ENCODE peak calls at places on chromosomes 1 and 21, in ten cellular contexts. C is right cardiac atrium; S is body of pancreas; N is HCT116; O is CD8-positive, alpha-beta T cell; V is CD4-positive, CD25-positive, alpha-beta regulatory T cell; L is IMR-90; Y is SJCRH30; B is endothelial cell of umbilical vein; W is kidney. A is an unnamed sample.

GRCh38 chr1:85061711-85062424 is 13.6 kb upstream of the MCOLN3 start:
- DNase-seq in C (peak; percentile 85), S (peak; percentile 94), N (peak; percentile 98), O (peak; percentile 82), V (peak; percentile 59), L (peak; percentile 99), Y (peak; percentile 96), B (peak; percentile 96), W (peak; percentile 91), A (peak; percentile 72)

GRCh38 chr1:3651939-3652537 is at the start of gene TP73:
- DNase-seq in C (peak; percentile 69), S (no peak), N (peak; percentile 21), O (no peak), V (no peak), L (no peak), Y (peak; percentile 77), B (no peak), W (peak; percentile 76), A (peak; percentile 86)

GRCh38 chr1:109935451-109935900 is 24.8 kb downstream of the CSF1 start:
- DNase-seq in C (no peak), S (peak; percentile 71), N (no peak), O (no peak), V (no peak), L (no peak), Y (no peak), B (no peak), W (no peak), A (no peak)

GRCh38 chr1:164561461-164561860 is 2.5 kb downstream of the PBX1 start:
- DNase-seq in C (no peak), S (no peak), N (no peak), O (no peak), V (no peak), L (no peak), Y (peak; percentile 32), B (peak; percentile 28), W (no peak), A (no peak)

GRCh38 chr21:44296103-44296519 is 3.7 kb upstream of the PFKL start:
- DNase-seq in C (peak; percentile 52), S (no peak), N (no peak), O (no peak), V (no peak), L (no peak), Y (no peak), B (no peak), W (no peak), A (no peak)

GRCh38 chr1:31335007-31335406 is 37.9 kb downstream of the FABP3 start:
- DNase-seq in C (no peak), S (no peak), N (peak; percentile 32), O (no peak), V (no peak), L (peak; percentile 46), Y (peak; percentile 58), B (peak; percentile 67), W (no peak), A (peak; percentile 8)

GRCh38 chr1:100168051-100168450 is 10.0 kb downstream of the LRRC39 start:
- DNase-seq in C (no peak), S (no peak), N (no peak), O (no peak), V (no peak), L (no peak), Y (no peak), B (no peak), W (no peak), A (no peak)

GRCh38 chr1:68120136-68120791 is 69.8 kb upstream of the DIRAS3 start:
- DNase-seq in C (no peak), S (peak; percentile 53), N (peak; percentile 69), O (no peak), V (no peak), L (peak; percentile 85), Y (peak; percentile 82), B (peak; percentile 85), W (no peak), A (peak; percentile 42)

DNA sequence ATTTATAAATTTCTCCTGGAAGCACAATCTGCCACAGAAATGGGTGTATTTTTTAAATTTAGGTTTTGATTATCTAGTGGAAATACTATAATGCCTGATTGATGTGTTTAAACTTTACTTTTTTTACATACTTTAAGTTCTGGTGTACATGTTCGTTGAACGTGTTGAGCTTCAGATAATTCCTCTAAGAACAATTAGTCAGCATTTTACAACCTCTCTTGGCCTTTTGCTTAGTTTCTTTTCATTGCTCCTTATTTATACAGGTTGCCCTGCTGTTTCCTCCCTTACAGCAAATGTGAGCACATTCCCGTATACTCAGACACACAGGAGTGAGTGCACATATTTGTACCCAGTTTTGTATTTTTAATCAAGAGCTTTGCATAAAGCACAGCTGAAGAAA is 1038.9 kb downstream of the BRINP3 start:
- DNase-seq in C (no peak), S (no peak), N (no peak), O (no peak), V (no peak), L (no peak), Y (no peak), B (peak; percentile 65), W (no peak), A (no peak)
- H3K27ac ChIP-seq in C (no peak overlapping the region), S (no peak overlapping the region), N (no peak overlapping the region), O (no peak overlapping the region), V (no peak overlapping the region), L (no peak overlapping the region), Y (no peak overlapping the region), B (no peak overlapping the region), W (no peak overlapping the region), A (no peak overlapping the region)

GRCh38 chr21:42048870-42049577 is 22.1 kb upstream of the UMODL1 start:
- DNase-seq in C (no peak), S (no peak), N (no peak), O (no peak), V (no peak), L (no peak), Y (no peak), B (no peak), W (no peak), A (no peak)

GRCh38 chr21:42051788-42052187 is 19.3 kb upstream of the UMODL1 start:
- DNase-seq in C (no peak), S (no peak), N (no peak), O (no peak), V (no peak), L (no peak), Y (no peak), B (peak; percentile 34), W (peak; percentile 4), A (no peak)

GRCh38 chr21:42049578-42050430 is 21.3 kb upstream of the UMODL1 start:
- DNase-seq in C (no peak), S (no peak), N (no peak), O (no peak), V (no peak), L (no peak), Y (peak; percentile 12), B (no peak), W (no peak), A (no peak)

GRCh38 chr21:42044871-42045495 is 26.1 kb upstream of the UMODL1 start:
- DNase-seq in C (no peak), S (no peak), N (no peak), O (no peak), V (no peak), L (no peak), Y (no peak), B (no peak), W (peak; percentile 70), A (no peak)

GRCh38 chr21:42047821-42048613 is 23.1 kb upstream of the UMODL1 start:
- DNase-seq in C (no peak), S (peak; percentile 58), N (no peak), O (no peak), V (no peak), L (peak; percentile 99), Y (no peak), B (peak; percentile 62), W (peak; percentile 87), A (no peak)
- H3K27ac ChIP-seq in C (no peak overlapping the region), S (peak overlapping the region; percentile 16), N (no peak overlapping the region), O (no peak overlapping the region), V (no peak overlapping the region), L (peak overlapping the region; percentile 80), Y (no peak overlapping the region), B (peak overlapping the region; percentile 59), W (no peak overlapping the region), A (peak overlapping the region; percentile 32)

GRCh38 chr1:81435175-81435574 is 365.6 kb upstream of the ADGRL2 start:
- DNase-seq in C (no peak), S (no peak), N (no peak), O (no peak), V (no peak), L (peak; percentile 7), Y (no peak), B (no peak), W (no peak), A (no peak)

GRCh38 chr1:81437213-81437612 is 363.5 kb upstream of the ADGRL2 start:
- DNase-seq in C (no peak), S (no peak), N (no peak), O (no peak), V (no peak), L (no peak), Y (no peak), B (no peak), W (no peak), A (no peak)

GRCh38 chr1:81439046-81439823 is 361.5 kb upstream of the ADGRL2 start:
- DNase-seq in C (peak; percentile 46), S (no peak), N (no peak), O (no peak), V (no peak), L (no peak), Y (no peak), B (no peak), W (no peak), A (no peak)

GRCh38 chr1:81433676-81434075 is 367.1 kb upstream of the ADGRL2 start:
- DNase-seq in C (no peak), S (no peak), N (no peak), O (no peak), V (no peak), L (no peak), Y (no peak), B (no peak), W (no peak), A (no peak)

DNA sequence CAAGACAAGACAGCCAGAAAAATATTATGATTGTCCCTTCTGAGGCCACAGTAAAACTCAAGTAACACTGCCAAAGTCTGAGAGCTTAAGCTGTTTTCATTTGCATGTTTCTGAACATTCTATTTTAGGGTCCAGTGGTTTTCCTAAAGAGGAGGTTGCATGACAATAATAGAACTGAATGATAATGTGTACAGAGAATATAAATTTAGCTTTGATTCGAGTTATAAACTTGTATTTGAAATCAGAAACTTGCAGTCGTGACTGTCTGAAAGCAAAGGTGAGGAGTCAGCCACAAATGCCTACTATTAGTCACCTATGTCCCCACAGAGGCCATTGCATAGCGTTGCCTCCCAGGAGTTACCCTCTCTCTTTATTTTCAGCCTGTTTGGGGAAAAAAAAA is 363.1 kb upstream of the ADGRL2 start:
- DNase-seq in C (no peak), S (no peak), N (no peak), O (no peak), V (no peak), L (no peak), Y (no peak), B (no peak), W (no peak), A (no peak)
- H3K27ac ChIP-seq in C (peak overlapping the region; percentile 59), S (no peak overlapping the region), N (no peak overlapping the region), O (no peak overlapping the region), V (no peak overlapping the region), L (no peak overlapping the region), Y (no peak overlapping the region), B (no peak overlapping the region), W (no peak overlapping the region), A (no peak overlapping the region)

GRCh38 chr1:193083365-193084088 is 21.7 kb downstream of the GLRX2 start:
- DNase-seq in C (no peak), S (no peak), N (no peak), O (no peak), V (no peak), L (no peak), Y (no peak), B (no peak), W (no peak), A (no peak)

GRCh38 chr1:193086342-193086741 is 18.9 kb downstream of the GLRX2 start:
- DNase-seq in C (no peak), S (no peak), N (no peak), O (no peak), V (no peak), L (no peak), Y (no peak), B (no peak), W (no peak), A (no peak)

GRCh38 chr1:193090865-193091264 is 14.3 kb downstream of the GLRX2 start:
- DNase-seq in C (no peak), S (no peak), N (no peak), O (no peak), V (no peak), L (no peak), Y (no peak), B (no peak), W (no peak), A (no peak)

GRCh38 chr1:193087893-193088292 is 17.3 kb downstream of the GLRX2 start:
- DNase-seq in C (no peak), S (no peak), N (no peak), O (no peak), V (no peak), L (no peak), Y (no peak), B (no peak), W (no peak), A (no peak)

GRCh38 chr1:193085263-193085662 is 20.0 kb downstream of the GLRX2 start:
- DNase-seq in C (no peak), S (no peak), N (no peak), O (no peak), V (no peak), L (no peak), Y (no peak), B (peak; percentile 58), W (no peak), A (no peak)
- H3K27ac ChIP-seq in C (no peak overlapping the region), S (no peak overlapping the region), N (no peak overlapping the region), O (no peak overlapping the region), V (no peak overlapping the region), L (no peak overlapping the region), Y (no peak overlapping the region), B (no peak overlapping the region), W (no peak overlapping the region), A (no peak overlapping the region)

A was measured in WERI-Rb-1.